ENCODE peak calls at places on chromosomes 5 and 9, in four cellular contexts. W is NAMALWA; N is Calu3; X is stimulated activated CD4-positive, alpha-beta T cell treated with anti-CD3 and anti-CD28 coated beads, Interleukin-1b, Interleukin-23, amount 100 ng/mL, for 24 hours. R is an unnamed sample.
A peak's percentile ranks its signal among the peaks of the same experiment; 100 is the strongest.

GRCh38 chr5:91177639-91178038 is 205.5 kb downstream of the ARRDC3 start:
- DNase-seq in W (no peak), N (no peak), X (no peak), R (no peak)

GRCh38 chr5:14407051-14407450 is 174.5 kb upstream of the OTULINL start:
- DNase-seq in W (no peak), N (no peak), X (no peak), R (no peak)

GRCh38 chr9:19720374-19720773 is 68.5 kb downstream of the SLC24A2 start:
- DNase-seq in W (peak; percentile 2), N (peak; percentile 5), X (no peak), R (peak; percentile 17)

GRCh38 chr5:76517334-76517733 is 105.9 kb downstream of the F2RL2 start:
- DNase-seq in W (no peak), N (no peak), X (no peak), R (no peak)

GRCh38 chr5:179375966-179376365 is 30.7 kb upstream of the ADAMTS2 start:
- DNase-seq in W (no peak), N (no peak), X (no peak), R (no peak)

GRCh38 chr5:135271533-135272310 is 127.3 kb downstream of the MACROH2A1 start:
- DNase-seq in W (no peak), N (no peak), X (no peak), R (no peak)

GRCh38 chr9:134966697-134967546 is 49.2 kb upstream of the FCN1 start:
- DNase-seq in W (no peak), N (no peak), X (no peak), R (no peak)

GRCh38 chr9:16139781-16140180 is 586.9 kb downstream of the CCDC171 start:
- DNase-seq in W (no peak), N (no peak), X (no peak), R (no peak)

GRCh38 chr5:161548472-161549094 is 2.1 kb upstream of the GABRB2 start:
- DNase-seq in W (no peak), N (no peak), X (no peak), R (no peak)

GRCh38 chr5:169610606-169611005 is 26.5 kb upstream of the DOCK2 start:
- DNase-seq in W (no peak), N (no peak), X (no peak), R (no peak)

GRCh38 chr9:86324308-86324707 is 29.9 kb downstream of the TUT7 start:
- DNase-seq in W (peak; percentile 15), N (no peak), X (no peak), R (no peak)

GRCh38 chr9:36632892-36633291 is 60.2 kb downstream of the MELK start:
- DNase-seq in W (peak; percentile 57), N (no peak), X (no peak), R (peak; percentile 4)

GRCh38 chr9:5893591-5894236 is 3.0 kb downstream of the MLANA start:
- DNase-seq in W (no peak), N (no peak), X (no peak), R (no peak)

GRCh38 chr9:5608298-5609254 is 20.3 kb upstream of the RIC1 start:
- DNase-seq in W (peak; percentile 47), N (peak; percentile 15), X (no peak), R (no peak)

GRCh38 chr5:133113331-133114061 is 61.7 kb downstream of the HSPA4 start:
- DNase-seq in W (peak; percentile 39), N (no peak), X (no peak), R (no peak)

GRCh38 chr9:38417003-38417965 is 7.0 kb downstream of the IGFBPL1 start:
- DNase-seq in W (peak; percentile 61), N (peak; percentile 24), X (no peak), R (no peak)

GRCh38 chr9:122192261-122192875 is 32.7 kb downstream of the MORN5 start:
- DNase-seq in W (no peak), N (no peak), X (no peak), R (no peak)

GRCh38 chr5:159163027-159163699 is 46.2 kb downstream of the RNF145 start:
- DNase-seq in W (no peak), N (no peak), X (no peak), R (no peak)

GRCh38 chr9:138122201-138122600 is 244.6 kb downstream of the CACNA1B start:
- DNase-seq in W (no peak), N (no peak), X (no peak), R (no peak)

GRCh38 chr5:122707796-122708195 is 67.1 kb upstream of the SNX2 start:
- DNase-seq in W (no peak), N (no peak), X (no peak), R (no peak)

GRCh38 chr5:116529615-116530014 is 45.0 kb downstream of the SEMA6A start:
- DNase-seq in W (no peak), N (no peak), X (no peak), R (no peak)

GRCh38 chr9:92147030-92147853 is 32.0 kb upstream of the SPTLC1 start:
- DNase-seq in W (no peak), N (peak; percentile 50), X (no peak), R (peak; percentile 55)

GRCh38 chr5:132225165-132226032 is 2.3 kb downstream of the P4HA2 start:
- DNase-seq in W (peak; percentile 62), N (peak; percentile 14), X (no peak), R (no peak)

GRCh38 chr9:107639426-107639825 is 149.9 kb upstream of the KLF4 start:
- DNase-seq in W (no peak), N (no peak), X (no peak), R (no peak)

GRCh38 chr5:175635854-175636253 is 22.0 kb upstream of the HRH2 start:
- DNase-seq in W (no peak), N (no peak), X (no peak), R (no peak)

GRCh38 chr5:24623018-24623417 is 21.8 kb downstream of the CDH10 start:
- DNase-seq in W (no peak), N (no peak), X (no peak), R (no peak)

GRCh38 chr9:92266486-92266885 is 27.0 kb downstream of the IARS1 start:
- DNase-seq in W (no peak), N (no peak), X (no peak), R (no peak)

GRCh38 chr9:131167146-131167692 is 41.8 kb downstream of the NUP214 start:
- DNase-seq in W (no peak), N (no peak), X (no peak), R (no peak)

GRCh38 chr5:65674749-65675148 is 47.2 kb downstream of the SGTB start:
- DNase-seq in W (no peak), N (no peak), X (no peak), R (no peak)

GRCh38 chr9:8030095-8030494 is 230.5 kb upstream of the DMAC1 start:
- DNase-seq in W (no peak), N (no peak), X (no peak), R (no peak)

GRCh38 chr5:143431789-143432188 is 28.3 kb upstream of the NR3C1 start:
- DNase-seq in W (no peak), N (no peak), X (no peak), R (no peak)

GRCh38 chr5:142438573-142438972 is 113.8 kb upstream of the SPRY4 start:
- DNase-seq in W (no peak), N (no peak), X (no peak), R (no peak)

GRCh38 chr5:134115806-134116175 is 1.3 kb downstream of the TCF7 start:
- DNase-seq in W (no peak), N (no peak), X (no peak), R (no peak)

GRCh38 chr5:179763215-179763945 is 30.4 kb upstream of the LTC4S start:
- DNase-seq in W (peak; percentile 76), N (peak; percentile 76), X (no peak), R (peak; percentile 52)

R was measured in pulmonary artery endothelial cell.